ENCODE peak calls at places on chromosome 6, in ten cellular contexts. Q is DND-41; G is fibroblast of mammary gland; V is activated T-helper 1 cell treated with anti-CD3 and anti-CD28 coated beads, Interleukin-12 subunit alpha, Interleukin-12 subunit beta, Interleukin-2, Interleukin-4 antibody, amounts not matched to agents 30 ng/mL and 10 ng/mL and 1 ng/mL, durations not matched to agents 14 hours and 24 hours and 36 hours; R is hippocampal formation; F is SW480; X is GM19239; Y is T follicular helper cell; L is T1000; A is immature natural killer cell. N is an unnamed sample.

GRCh38 chr6:168313371-168314028 is 6.1 kb downstream of the DACT2 start:
- DNase-seq in Q (no peak), G (no peak), V (no peak), R (no peak), F (peak), X (no peak), Y (no peak), L (no peak), A (no peak), N (no peak)

GRCh38 chr6:150176152-150176551 is 33.3 kb downstream of the PPP1R14C start:
- DNase-seq in Q (no peak), G (no peak), V (no peak), R (no peak), F (no peak), X (no peak), Y (no peak), L (no peak), A (no peak), N (no peak)

GRCh38 chr6:77650098-77650663 is 2.7 kb upstream of the MEI4 start:
- DNase-seq in Q (no peak), G (no peak), V (no peak), R (no peak), F (no peak), X (no peak), Y (no peak), L (no peak), A (peak), N (no peak)

GRCh38 chr6:11663519-11663918 is 115.1 kb downstream of the ADTRP start:
- DNase-seq in Q (no peak), G (no peak), V (no peak), R (no peak), F (no peak), X (no peak), Y (no peak), L (no peak), A (no peak), N (no peak)

GRCh38 chr6:42255050-42255449 is 37.4 kb upstream of the MRPS10 start:
- DNase-seq in Q (no peak), G (peak), V (no peak), R (no peak), F (no peak), X (no peak), Y (no peak), L (no peak), A (no peak), N (no peak)

GRCh38 chr6:131225959-131226358 is 90.7 kb downstream of the AKAP7 start:
- DNase-seq in Q (no peak), G (no peak), V (no peak), R (no peak), F (no peak), X (no peak), Y (no peak), L (no peak), A (no peak), N (no peak)

GRCh38 chr6:23016701-23017100 is 447.3 kb downstream of the HDGFL1 start:
- DNase-seq in Q (peak), G (no peak), V (no peak), R (no peak), F (no peak), X (no peak), Y (no peak), L (no peak), A (no peak), N (no peak)

GRCh38 chr6:20707166-20707485 is 172.9 kb downstream of the CDKAL1 start:
- DNase-seq in Q (no peak), G (no peak), V (no peak), R (no peak), F (peak), X (no peak), Y (no peak), L (no peak), A (no peak), N (no peak)

GRCh38 chr6:160430203-160430602 is 82.0 kb downstream of the SLC22A3 start:
- DNase-seq in Q (no peak), G (peak), V (no peak), R (no peak), F (no peak), X (no peak), Y (no peak), L (no peak), A (no peak), N (no peak)

GRCh38 chr6:55925292-55925691 is 49.9 kb upstream of the BMP5 start:
- DNase-seq in Q (no peak), G (peak), V (no peak), R (no peak), F (no peak), X (no peak), Y (no peak), L (no peak), A (no peak), N (peak)

GRCh38 chr6:157761331-157761921 is 61.6 kb upstream of the SNX9 start:
- DNase-seq in Q (no peak), G (peak), V (peak), R (no peak), F (peak), X (no peak), Y (peak), L (no peak), A (peak), N (no peak)

GRCh38 chr6:53437557-53438202 is 88.9 kb upstream of the ELOVL5 start:
- DNase-seq in Q (peak), G (peak), V (no peak), R (peak), F (peak), X (no peak), Y (no peak), L (peak), A (peak), N (peak)

GRCh38 chr6:104940881-104941693 is 15.8 kb upstream of the LIN28B start:
- DNase-seq in Q (no peak), G (peak), V (no peak), R (no peak), F (no peak), X (peak), Y (no peak), L (peak), A (peak), N (peak)

GRCh38 chr6:37862992-37863391 is 43.5 kb downstream of the ZFAND3 start:
- DNase-seq in Q (no peak), G (peak), V (no peak), R (no peak), F (no peak), X (no peak), Y (no peak), L (peak), A (no peak), N (peak)

GRCh38 chr6:151689499-151690201 is 117.8 kb upstream of the ESR1 start:
- DNase-seq in Q (no peak), G (no peak), V (no peak), R (no peak), F (no peak), X (no peak), Y (no peak), L (no peak), A (no peak), N (no peak)

GRCh38 chr6:148144917-148145521 is 197.6 kb upstream of the SASH1 start:
- DNase-seq in Q (peak), G (peak), V (peak), R (peak), F (peak), X (peak), Y (peak), L (no peak), A (peak), N (peak)

GRCh38 chr6:35620706-35621105 is 68.0 kb downstream of the FKBP5 start:
- DNase-seq in Q (no peak), G (no peak), V (no peak), R (no peak), F (no peak), X (no peak), Y (no peak), L (no peak), A (no peak), N (no peak)

GRCh38 chr6:72386324-72386723 is 235.5 kb upstream of the KCNQ5 start:
- DNase-seq in Q (no peak), G (peak), V (no peak), R (no peak), F (no peak), X (no peak), Y (no peak), L (no peak), A (no peak), N (no peak)

GRCh38 chr6:141088171-141088570 is 1044.6 kb upstream of the GJE1 start:
- DNase-seq in Q (no peak), G (no peak), V (no peak), R (no peak), F (no peak), X (no peak), Y (no peak), L (no peak), A (no peak), N (no peak)

GRCh38 chr6:127879685-127880084 is 21.2 kb downstream of the THEMIS start:
- DNase-seq in Q (peak), G (peak), V (no peak), R (no peak), F (peak), X (no peak), Y (no peak), L (no peak), A (no peak), N (no peak)

GRCh38 chr6:8243462-8243861 is 141.1 kb upstream of the EEF1E1 start:
- DNase-seq in Q (no peak), G (peak), V (no peak), R (no peak), F (no peak), X (no peak), Y (no peak), L (no peak), A (no peak), N (no peak)

GRCh38 chr6:93407186-93407585 is 12.2 kb downstream of the EPHA7 start:
- DNase-seq in Q (no peak), G (no peak), V (no peak), R (no peak), F (no peak), X (no peak), Y (no peak), L (no peak), A (no peak), N (no peak)

GRCh38 chr6:130377371-130377770 is 11.6 kb downstream of the TMEM200A start:
- DNase-seq in Q (no peak), G (peak), V (no peak), R (no peak), F (no peak), X (no peak), Y (no peak), L (no peak), A (no peak), N (no peak)

GRCh38 chr6:137859025-137859424 is 8.0 kb upstream of the TNFAIP3 start:
- DNase-seq in Q (no peak), G (no peak), V (no peak), R (no peak), F (no peak), X (no peak), Y (no peak), L (no peak), A (no peak), N (no peak)

GRCh38 chr6:87588756-87589407 is 905 bp downstream of the RARS2 start:
- DNase-seq in Q (no peak), G (peak), V (no peak), R (no peak), F (no peak), X (no peak), Y (no peak), L (no peak), A (no peak), N (peak)

GRCh38 chr6:73666393-73666792 is 12.6 kb upstream of the SLC17A5 start:
- DNase-seq in Q (no peak), G (no peak), V (no peak), R (no peak), F (no peak), X (no peak), Y (no peak), L (no peak), A (no peak), N (no peak)

GRCh38 chr6:83265384-83265783 is 72.2 kb downstream of the RWDD2A start:
- DNase-seq in Q (no peak), G (peak), V (no peak), R (no peak), F (no peak), X (no peak), Y (no peak), L (no peak), A (no peak), N (peak)